ENCODE peak calls at places on chromosomes 11 and 22, in ten cellular contexts. One of them, this sample, is unnamed.

GRCh38 chr11:118688851-118689502 is 9.5 kb upstream of the TREH start:
- DNase-seq in HepG2: no peak
- DNase-seq in spleen: no peak
- DNase-seq in pancreas: peak
- DNase-seq in SJSA1: no peak
- DNase-seq in heart right ventricle: no peak
- DNase-seq in upper lobe of left lung: peak
- DNase-seq in fibroblast of lung: no peak
- DNase-seq in CD8-positive, alpha-beta T cell: no peak
- DNase-seq in epithelial cell of prostate: no peak
- DNase-seq in this sample: no peak

GRCh38 chr22:38540731-38541130 is 29.3 kb downstream of the DMC1 start:
- DNase-seq in HepG2: no peak
- DNase-seq in spleen: no peak
- DNase-seq in pancreas: no peak
- DNase-seq in SJSA1: no peak
- DNase-seq in heart right ventricle: no peak
- DNase-seq in upper lobe of left lung: no peak
- DNase-seq in fibroblast of lung: no peak
- DNase-seq in CD8-positive, alpha-beta T cell: no peak
- DNase-seq in epithelial cell of prostate: no peak
- DNase-seq in this sample: no peak

GRCh38 chr11:59028105-59028504 is 58.0 kb upstream of the GLYATL1B start:
- DNase-seq in HepG2: no peak
- DNase-seq in spleen: no peak
- DNase-seq in pancreas: no peak
- DNase-seq in SJSA1: no peak
- DNase-seq in heart right ventricle: no peak
- DNase-seq in upper lobe of left lung: no peak
- DNase-seq in fibroblast of lung: no peak
- DNase-seq in CD8-positive, alpha-beta T cell: no peak
- DNase-seq in epithelial cell of prostate: no peak
- DNase-seq in this sample: no peak

GRCh38 chr22:28034760-28035401 is 115.8 kb upstream of the PITPNB start:
- DNase-seq in HepG2: no peak
- DNase-seq in spleen: peak
- DNase-seq in pancreas: peak
- DNase-seq in SJSA1: peak
- DNase-seq in heart right ventricle: peak
- DNase-seq in upper lobe of left lung: no peak
- DNase-seq in fibroblast of lung: peak
- DNase-seq in CD8-positive, alpha-beta T cell: no peak
- DNase-seq in epithelial cell of prostate: no peak
- DNase-seq in this sample: no peak

GRCh38 chr22:44775862-44776261 is 23.5 kb downstream of the ARHGAP8 start:
- DNase-seq in HepG2: no peak
- DNase-seq in spleen: no peak
- DNase-seq in pancreas: no peak
- DNase-seq in SJSA1: no peak
- DNase-seq in heart right ventricle: no peak
- DNase-seq in upper lobe of left lung: no peak
- DNase-seq in fibroblast of lung: no peak
- DNase-seq in CD8-positive, alpha-beta T cell: no peak
- DNase-seq in epithelial cell of prostate: no peak
- DNase-seq in this sample: no peak

GRCh38 chr11:133916790-133917440 is 39.9 kb downstream of the IGSF9B start:
- DNase-seq in HepG2: no peak
- DNase-seq in spleen: no peak
- DNase-seq in pancreas: peak
- DNase-seq in SJSA1: no peak
- DNase-seq in heart right ventricle: no peak
- DNase-seq in upper lobe of left lung: no peak
- DNase-seq in fibroblast of lung: no peak
- DNase-seq in CD8-positive, alpha-beta T cell: no peak
- DNase-seq in epithelial cell of prostate: no peak
- DNase-seq in this sample: no peak

GRCh38 chr22:20567993-20568417 is 60.6 kb downstream of the MED15 start:
- DNase-seq in HepG2: no peak
- DNase-seq in spleen: peak
- DNase-seq in pancreas: no peak
- DNase-seq in SJSA1: no peak
- DNase-seq in heart right ventricle: no peak
- DNase-seq in upper lobe of left lung: no peak
- DNase-seq in fibroblast of lung: no peak
- DNase-seq in CD8-positive, alpha-beta T cell: no peak
- DNase-seq in epithelial cell of prostate: no peak
- DNase-seq in this sample: no peak

GRCh38 chr22:23888615-23889401 is 5.4 kb upstream of the MIF start:
- DNase-seq in HepG2: peak
- DNase-seq in spleen: no peak
- DNase-seq in pancreas: peak
- DNase-seq in SJSA1: peak
- DNase-seq in heart right ventricle: no peak
- DNase-seq in upper lobe of left lung: peak
- DNase-seq in fibroblast of lung: peak
- DNase-seq in CD8-positive, alpha-beta T cell: no peak
- DNase-seq in epithelial cell of prostate: no peak
- DNase-seq in this sample: no peak

GRCh38 chr11:7056828-7057513 is 31.8 kb upstream of the RBMXL2 start:
- DNase-seq in HepG2: no peak
- DNase-seq in spleen: no peak
- DNase-seq in pancreas: no peak
- DNase-seq in SJSA1: no peak
- DNase-seq in heart right ventricle: no peak
- DNase-seq in upper lobe of left lung: no peak
- DNase-seq in fibroblast of lung: no peak
- DNase-seq in CD8-positive, alpha-beta T cell: no peak
- DNase-seq in epithelial cell of prostate: no peak
- DNase-seq in this sample: no peak

GRCh38 chr22:19723165-19723989 is at the start of gene GP1BB:
- DNase-seq in HepG2: no peak
- DNase-seq in spleen: no peak
- DNase-seq in pancreas: peak
- DNase-seq in SJSA1: no peak
- DNase-seq in heart right ventricle: peak
- DNase-seq in upper lobe of left lung: peak
- DNase-seq in fibroblast of lung: peak
- DNase-seq in CD8-positive, alpha-beta T cell: peak
- DNase-seq in epithelial cell of prostate: no peak
- DNase-seq in this sample: no peak

GRCh38 chr11:119309411-119309810 is 7.5 kb downstream of the MCAM start:
- DNase-seq in HepG2: no peak
- DNase-seq in spleen: no peak
- DNase-seq in pancreas: no peak
- DNase-seq in SJSA1: no peak
- DNase-seq in heart right ventricle: no peak
- DNase-seq in upper lobe of left lung: peak
- DNase-seq in fibroblast of lung: no peak
- DNase-seq in CD8-positive, alpha-beta T cell: no peak
- DNase-seq in epithelial cell of prostate: no peak
- DNase-seq in this sample: no peak

GRCh38 chr11:78698612-78699011 is 123.9 kb upstream of the NARS2 start:
- DNase-seq in HepG2: no peak
- DNase-seq in spleen: no peak
- DNase-seq in pancreas: no peak
- DNase-seq in SJSA1: no peak
- DNase-seq in heart right ventricle: peak
- DNase-seq in upper lobe of left lung: no peak
- DNase-seq in fibroblast of lung: peak
- DNase-seq in CD8-positive, alpha-beta T cell: no peak
- DNase-seq in epithelial cell of prostate: no peak
- DNase-seq in this sample: no peak

DNA sequence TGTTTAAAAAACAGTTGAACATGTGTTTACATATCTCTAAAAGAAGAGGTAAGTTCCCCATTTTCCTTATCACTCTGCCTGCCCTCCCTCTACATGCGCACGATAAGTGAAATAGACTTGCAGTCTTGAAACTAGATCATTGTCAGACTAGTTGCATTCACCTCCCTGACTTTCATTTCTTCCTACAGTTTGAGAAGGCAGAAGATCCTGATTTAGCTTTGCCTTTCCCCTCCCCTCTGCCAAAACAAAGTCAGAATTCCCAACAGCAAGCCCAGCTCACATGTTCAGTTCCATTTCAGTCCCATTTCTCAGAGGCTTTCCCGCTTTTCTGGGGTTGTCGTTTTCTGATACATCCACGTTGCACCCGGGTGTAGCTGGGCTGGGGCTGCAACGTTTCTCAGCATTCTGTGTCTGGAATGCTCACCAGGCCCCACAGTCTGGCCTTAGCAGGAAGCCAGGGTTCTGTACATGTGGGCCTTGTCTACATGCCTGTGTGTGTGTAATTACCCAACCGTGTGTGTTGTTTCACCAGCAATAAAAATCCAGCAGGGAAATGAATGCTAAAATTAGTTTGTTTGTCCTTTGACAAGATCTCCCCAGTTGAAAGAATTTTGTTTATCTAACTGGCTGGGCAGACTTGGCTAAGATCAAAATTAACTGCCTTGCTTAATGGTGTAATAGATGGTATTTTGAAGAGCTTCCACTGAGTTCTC is 179.2 kb downstream of the DBX1 start:
- DNase-seq in HepG2: peak
- DNase-seq in spleen: no peak
- DNase-seq in pancreas: no peak
- DNase-seq in SJSA1: peak
- DNase-seq in heart right ventricle: no peak
- DNase-seq in upper lobe of left lung: no peak
- DNase-seq in fibroblast of lung: peak
- DNase-seq in CD8-positive, alpha-beta T cell: no peak
- DNase-seq in epithelial cell of prostate: no peak
- DNase-seq in this sample: no peak
- H3K27ac ChIP-seq in HepG2: peak
- H3K27ac ChIP-seq in spleen: no peak
- H3K27ac ChIP-seq in pancreas: peak
- H3K27ac ChIP-seq in SJSA1: peak
- H3K27ac ChIP-seq in heart right ventricle: peak
- H3K27ac ChIP-seq in upper lobe of left lung: peak
- H3K27ac ChIP-seq in fibroblast of lung: peak
- H3K27ac ChIP-seq in CD8-positive, alpha-beta T cell: no peak
- H3K27ac ChIP-seq in epithelial cell of prostate: peak
- H3K27ac ChIP-seq in this sample: peak

DNA sequence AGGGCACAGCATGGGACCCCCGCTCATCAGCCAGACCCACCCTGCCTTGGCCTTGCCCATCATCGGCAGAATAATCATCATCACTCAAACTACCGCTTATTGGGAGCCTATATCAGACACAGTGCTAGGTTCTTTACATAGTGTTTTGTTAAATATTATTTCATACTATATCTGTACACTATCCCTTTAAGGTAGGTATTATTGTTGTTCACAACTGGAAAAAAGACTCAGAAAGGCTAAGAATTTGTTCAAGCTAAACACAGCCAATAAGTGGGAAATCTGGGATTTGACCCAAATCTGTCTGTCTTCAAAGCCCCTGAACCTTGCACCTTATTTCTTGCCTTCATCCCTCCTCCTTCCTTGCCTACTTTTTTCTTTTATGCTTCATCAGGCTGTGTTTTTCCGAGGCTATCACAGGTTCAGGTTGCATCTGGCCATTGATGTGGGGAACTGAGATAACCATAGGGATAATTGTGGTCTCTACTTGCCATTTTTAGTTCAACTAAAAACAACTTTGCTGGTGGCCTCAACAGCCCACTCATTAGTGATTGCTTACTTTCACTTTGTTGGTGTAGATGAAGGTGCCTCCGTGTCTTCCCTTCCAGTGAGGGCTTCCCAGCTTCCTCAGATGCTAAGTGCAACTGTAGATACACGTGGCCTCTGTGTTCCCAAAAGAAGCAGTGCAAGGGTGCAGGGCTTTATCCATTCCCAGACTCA is 35.2 kb downstream of the KCNJ1 start:
- DNase-seq in HepG2: no peak
- DNase-seq in spleen: no peak
- DNase-seq in pancreas: no peak
- DNase-seq in SJSA1: no peak
- DNase-seq in heart right ventricle: no peak
- DNase-seq in upper lobe of left lung: no peak
- DNase-seq in fibroblast of lung: no peak
- DNase-seq in CD8-positive, alpha-beta T cell: no peak
- DNase-seq in epithelial cell of prostate: no peak
- DNase-seq in this sample: no peak
- H3K27ac ChIP-seq in HepG2: no peak
- H3K27ac ChIP-seq in spleen: peak
- H3K27ac ChIP-seq in pancreas: no peak
- H3K27ac ChIP-seq in SJSA1: no peak
- H3K27ac ChIP-seq in heart right ventricle: no peak
- H3K27ac ChIP-seq in upper lobe of left lung: no peak
- H3K27ac ChIP-seq in fibroblast of lung: no peak
- H3K27ac ChIP-seq in CD8-positive, alpha-beta T cell: no peak
- H3K27ac ChIP-seq in epithelial cell of prostate: no peak
- H3K27ac ChIP-seq in this sample: no peak

DNA sequence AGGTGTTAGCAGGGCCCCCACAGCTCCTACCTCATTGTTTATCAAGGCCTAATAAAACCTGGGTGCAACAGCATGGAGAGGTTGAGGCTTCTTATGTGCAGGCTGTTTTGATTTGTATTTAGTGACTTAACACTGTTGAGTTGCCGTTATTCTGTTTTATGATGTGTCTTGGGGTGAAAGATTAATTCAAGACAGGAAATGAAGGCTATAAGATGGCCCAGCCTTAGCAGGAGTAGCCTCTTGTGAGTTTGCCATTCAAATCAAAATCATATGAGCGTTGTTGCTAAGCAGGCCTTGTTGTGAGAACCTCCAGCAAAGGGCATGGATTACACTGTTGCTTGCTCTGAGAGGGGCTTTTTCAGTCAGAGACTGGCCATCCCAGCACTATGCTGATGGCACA is 31.8 kb downstream of the MICAL2 start:
- DNase-seq in HepG2: no peak
- DNase-seq in spleen: no peak
- DNase-seq in pancreas: no peak
- DNase-seq in SJSA1: no peak
- DNase-seq in heart right ventricle: no peak
- DNase-seq in upper lobe of left lung: no peak
- DNase-seq in fibroblast of lung: no peak
- DNase-seq in CD8-positive, alpha-beta T cell: no peak
- DNase-seq in epithelial cell of prostate: no peak
- DNase-seq in this sample: no peak
- H3K27ac ChIP-seq in HepG2: no peak
- H3K27ac ChIP-seq in spleen: no peak
- H3K27ac ChIP-seq in pancreas: no peak
- H3K27ac ChIP-seq in SJSA1: no peak
- H3K27ac ChIP-seq in heart right ventricle: no peak
- H3K27ac ChIP-seq in upper lobe of left lung: peak
- H3K27ac ChIP-seq in fibroblast of lung: no peak
- H3K27ac ChIP-seq in CD8-positive, alpha-beta T cell: no peak
- H3K27ac ChIP-seq in epithelial cell of prostate: peak
- H3K27ac ChIP-seq in this sample: no peak

DNA sequence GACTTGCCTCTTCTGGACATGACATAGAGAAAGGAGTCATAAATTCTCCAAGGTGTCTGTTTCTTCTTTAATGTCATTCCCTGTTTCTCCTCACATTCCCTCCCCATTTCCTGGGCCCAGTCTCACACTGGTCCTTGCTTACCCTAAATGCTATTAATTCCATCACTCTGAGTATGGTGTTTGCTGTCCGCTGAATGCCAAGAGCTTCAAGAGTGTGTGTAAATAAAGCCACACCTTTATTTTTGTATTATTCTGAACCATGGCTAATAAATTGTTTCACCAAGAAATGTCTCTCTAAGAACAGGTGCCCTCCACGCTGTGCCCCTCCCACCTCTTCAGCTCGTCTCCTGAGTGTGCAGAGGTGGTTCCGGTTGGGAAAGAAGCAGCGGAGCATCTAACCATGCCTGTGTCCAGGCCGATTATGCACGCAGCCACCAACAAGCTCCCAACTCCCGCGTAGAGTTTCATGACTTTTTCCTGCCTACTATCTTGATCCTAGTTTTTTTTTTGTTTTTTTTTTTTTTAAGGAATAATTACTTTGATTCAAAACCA is 8.6 kb downstream of the TMEM121B start:
- DNase-seq in HepG2: no peak
- DNase-seq in spleen: peak
- DNase-seq in pancreas: no peak
- DNase-seq in SJSA1: no peak
- DNase-seq in heart right ventricle: no peak
- DNase-seq in upper lobe of left lung: no peak
- DNase-seq in fibroblast of lung: no peak
- DNase-seq in CD8-positive, alpha-beta T cell: no peak
- DNase-seq in epithelial cell of prostate: no peak
- DNase-seq in this sample: no peak
- H3K27ac ChIP-seq in HepG2: no peak
- H3K27ac ChIP-seq in spleen: no peak
- H3K27ac ChIP-seq in pancreas: no peak
- H3K27ac ChIP-seq in SJSA1: no peak
- H3K27ac ChIP-seq in heart right ventricle: no peak
- H3K27ac ChIP-seq in upper lobe of left lung: no peak
- H3K27ac ChIP-seq in fibroblast of lung: no peak
- H3K27ac ChIP-seq in CD8-positive, alpha-beta T cell: no peak
- H3K27ac ChIP-seq in epithelial cell of prostate: no peak
- H3K27ac ChIP-seq in this sample: no peak

This sample was measured in esophagus squamous epithelium.